ENCODE peak calls at places on chromosomes 7 and 10, in five cellular contexts. Z is left lung; W is CD4-positive, alpha-beta T cell; B is RWPE1; G is heart right ventricle. J is an unnamed sample.
A peak's percentile ranks its signal among the peaks of the same experiment; 100 is the strongest.

GRCh38 chr10:94027197-94027596 is 33.5 kb downstream of the PLCE1 start:
- DNase-seq in Z (no peak), W (no peak), B (no peak), G (no peak), J (no peak)

GRCh38 chr10:4982764-4983226 is 19.6 kb downstream of the AKR1C1 start:
- DNase-seq in Z (no peak), W (no peak), B (no peak), G (no peak), J (no peak)

GRCh38 chr7:43771128-43771527 is 12.6 kb downstream of the BLVRA start:
- DNase-seq in Z (no peak), W (no peak), B (no peak), G (no peak), J (no peak)

GRCh38 chr10:125375210-125375609 is 214.8 kb upstream of the CTBP2 start:
- DNase-seq in Z (no peak), W (no peak), B (peak; percentile 44), G (no peak), J (peak; percentile 2)

GRCh38 chr7:22640269-22640668 is 86.7 kb upstream of the IL6 start:
- DNase-seq in Z (no peak), W (no peak), B (no peak), G (no peak), J (no peak)

GRCh38 chr10:132065491-132066105 is at the start of gene JAKMIP3:
- DNase-seq in Z (peak; percentile 45), W (no peak), B (peak; percentile 84), G (peak; percentile 50), J (peak; percentile 40)

GRCh38 chr7:138396251-138397070 is 63.6 kb upstream of the TRIM24 start:
- DNase-seq in Z (peak; percentile 43), W (no peak), B (no peak), G (no peak), J (no peak)

GRCh38 chr10:101545898-101546297 is 42.2 kb downstream of the POLL start:
- DNase-seq in Z (no peak), W (no peak), B (no peak), G (no peak), J (no peak)

GRCh38 chr7:127674361-127674760 is 22.4 kb downstream of the SND1 start:
- DNase-seq in Z (no peak), W (no peak), B (no peak), G (no peak), J (no peak)

GRCh38 chr10:102918817-102919236 is 733 bp downstream of the CNNM2 start:
- DNase-seq in Z (peak; percentile 34), W (peak; percentile 19), B (peak; percentile 28), G (no peak), J (no peak)

GRCh38 chr7:149690688-149691446 is 82.5 kb downstream of the ZNF467 start:
- DNase-seq in Z (no peak), W (no peak), B (peak; percentile 27), G (peak; percentile 38), J (peak; percentile 52)

GRCh38 chr10:11913184-11913641 is 90.1 kb downstream of the PROSER2 start:
- DNase-seq in Z (no peak), W (no peak), B (no peak), G (no peak), J (no peak)

GRCh38 chr7:137731436-137731835 is 115.3 kb downstream of the DGKI start:
- DNase-seq in Z (no peak), W (no peak), B (no peak), G (no peak), J (no peak)

GRCh38 chr7:5755704-5756131 is 25.7 kb downstream of the RNF216 start:
- DNase-seq in Z (no peak), W (no peak), B (no peak), G (no peak), J (no peak)

GRCh38 chr7:29434405-29434804 is 129.2 kb upstream of the PRR15 start:
- DNase-seq in Z (no peak), W (no peak), B (no peak), G (no peak), J (no peak)

GRCh38 chr7:79451580-79451979 is 1.9 kb downstream of the MAGI2 start:
- DNase-seq in Z (no peak), W (no peak), B (peak; percentile 59), G (no peak), J (peak; percentile 85)

DNA sequence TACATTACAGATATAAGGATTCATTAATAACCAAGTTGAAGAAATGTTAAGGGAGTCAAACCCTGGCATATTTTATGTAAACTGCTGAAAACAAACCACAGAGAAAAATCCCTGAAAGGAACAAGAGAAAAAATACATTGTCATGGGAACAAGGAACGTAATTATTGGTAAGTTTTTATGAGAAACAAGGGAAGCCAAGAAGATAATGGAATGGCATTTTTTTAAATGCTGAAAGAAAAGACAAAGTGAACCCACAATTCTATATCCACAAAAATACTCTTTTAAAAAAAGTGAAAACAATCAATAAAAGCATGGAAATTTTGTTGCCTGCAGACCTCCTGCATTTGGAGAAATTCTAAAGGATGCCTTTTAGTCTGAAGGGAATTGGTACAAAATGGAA is 136.4 kb downstream of the CD36 start:
- DNase-seq in Z (no peak), W (no peak), B (no peak), G (no peak), J (no peak)
- H3K27ac ChIP-seq in Z (no peak overlapping the region), W (no peak overlapping the region), B (no peak overlapping the region), G (peak overlapping the region; percentile 59), J (peak overlapping the region; percentile 4)

GRCh38 chr10:113103131-113103830 is 153.2 kb downstream of the TCF7L2 start:
- DNase-seq in Z (no peak), W (no peak), B (no peak), G (no peak), J (no peak)

GRCh38 chr10:113097046-113097415 is 147.0 kb downstream of the TCF7L2 start:
- DNase-seq in Z (no peak), W (no peak), B (no peak), G (no peak), J (no peak)

GRCh38 chr10:113100299-113100680 is 150.2 kb downstream of the TCF7L2 start:
- DNase-seq in Z (no peak), W (no peak), B (no peak), G (no peak), J (no peak)

GRCh38 chr10:113096111-113097045 is 146.3 kb downstream of the TCF7L2 start:
- DNase-seq in Z (no peak), W (no peak), B (no peak), G (no peak), J (no peak)

GRCh38 chr10:113099431-113100298 is 149.6 kb downstream of the TCF7L2 start:
- DNase-seq in Z (no peak), W (no peak), B (peak; percentile 82), G (no peak), J (no peak)
- H3K27ac ChIP-seq in Z (no peak overlapping the region), W (no peak overlapping the region), B (peak overlapping the region; percentile 93), G (no peak overlapping the region), J (peak overlapping the region; percentile 51)

DNA sequence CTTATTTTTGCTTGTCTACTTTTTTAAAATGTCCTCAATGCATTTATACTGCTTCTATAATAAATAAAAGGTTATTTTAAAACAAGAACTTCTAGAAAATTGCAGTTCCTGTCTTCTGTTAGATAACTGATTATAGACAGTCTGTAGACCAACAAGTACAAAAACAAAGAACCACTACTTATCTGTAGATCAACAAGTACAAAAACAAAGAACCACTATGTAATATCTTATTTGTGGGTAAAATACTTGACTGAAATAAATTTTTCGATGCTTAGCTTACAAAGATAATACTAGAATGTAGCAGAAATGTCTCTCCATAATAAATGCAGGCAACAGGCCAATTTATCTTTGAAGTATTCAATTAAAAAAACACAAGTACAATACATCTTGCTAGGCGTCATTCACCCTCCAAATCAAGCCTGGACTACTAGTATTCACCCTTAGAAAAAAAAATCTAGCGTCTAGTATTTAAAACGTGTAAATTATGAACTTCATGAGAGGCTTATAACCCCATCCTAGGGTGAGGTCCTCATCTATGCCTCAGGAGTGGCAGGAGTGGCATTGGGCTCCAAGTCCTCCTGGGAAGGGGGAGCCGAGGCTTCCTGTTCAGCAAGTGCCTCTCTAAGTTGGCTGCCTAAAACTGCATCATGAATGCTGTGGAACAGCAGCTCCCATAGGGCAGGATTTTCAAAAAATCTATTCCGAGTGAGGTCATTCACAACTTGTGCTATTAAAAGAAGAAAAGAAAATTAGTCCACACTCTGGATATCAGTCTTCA is 26.6 kb downstream of the PSMC2 start:
- DNase-seq in Z (no peak), W (no peak), B (no peak), G (no peak), J (no peak)
- H3K27ac ChIP-seq in Z (no peak overlapping the region), W (no peak overlapping the region), B (no peak overlapping the region), G (no peak overlapping the region), J (no peak overlapping the region)

GRCh38 chr10:517872-518475 is 171.5 kb downstream of the DIP2C start:
- DNase-seq in Z (no peak), W (no peak), B (no peak), G (no peak), J (no peak)
- H3K27ac ChIP-seq in Z (no peak overlapping the region), W (no peak overlapping the region), B (no peak overlapping the region), G (no peak overlapping the region), J (no peak overlapping the region)

GRCh38 chr10:84522612-84523462 is 194.4 kb downstream of the CCSER2 start:
- DNase-seq in Z (no peak), W (no peak), B (no peak), G (no peak), J (no peak)
- H3K27ac ChIP-seq in Z (no peak overlapping the region), W (no peak overlapping the region), B (no peak overlapping the region), G (no peak overlapping the region), J (no peak overlapping the region)

GRCh38 chr10:121514141-121514865 is 83.9 kb downstream of the FGFR2 start:
- DNase-seq in Z (no peak), W (no peak), B (no peak), G (no peak), J (no peak)

GRCh38 chr10:121511943-121512342 is 86.3 kb downstream of the FGFR2 start:
- DNase-seq in Z (no peak), W (no peak), B (peak; percentile 39), G (no peak), J (no peak)

GRCh38 chr10:121510201-121510771 is 88.0 kb downstream of the FGFR2 start:
- DNase-seq in Z (no peak), W (no peak), B (peak; percentile 68), G (no peak), J (no peak)

DNA sequence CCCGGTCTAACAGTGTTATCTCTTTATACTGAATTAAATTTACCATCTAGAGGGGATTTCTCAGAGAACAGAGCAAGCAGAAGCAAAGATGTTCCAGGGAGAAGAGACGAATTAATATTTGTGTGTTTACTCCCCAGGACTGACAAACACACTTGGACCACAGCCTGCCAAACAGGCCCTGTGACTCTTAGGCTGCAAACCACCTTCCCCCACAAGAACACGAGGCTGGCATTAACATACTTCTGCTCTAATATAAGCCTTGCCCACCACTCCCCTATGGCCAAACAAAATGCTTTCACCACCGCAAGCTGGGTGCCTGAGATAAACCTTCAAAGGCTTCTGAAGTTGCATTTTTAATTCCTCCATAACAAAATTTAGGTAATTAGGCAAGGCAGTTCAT is 88.5 kb downstream of the FGFR2 start:
- DNase-seq in Z (no peak), W (no peak), B (no peak), G (no peak), J (no peak)
- H3K27ac ChIP-seq in Z (no peak overlapping the region), W (no peak overlapping the region), B (no peak overlapping the region), G (no peak overlapping the region), J (no peak overlapping the region)

GRCh38 chr10:116692225-116692624 is 50.1 kb downstream of the HSPA12A start:
- DNase-seq in Z (no peak), W (no peak), B (no peak), G (no peak), J (no peak)

GRCh38 chr10:116691079-116691398 is 51.3 kb downstream of the HSPA12A start:
- DNase-seq in Z (no peak), W (no peak), B (no peak), G (peak; percentile 24), J (no peak)

GRCh38 chr10:116690356-116691078 is 51.8 kb downstream of the HSPA12A start:
- DNase-seq in Z (no peak), W (no peak), B (no peak), G (peak; percentile 58), J (no peak)

GRCh38 chr10:116689744-116690143 is 52.6 kb downstream of the HSPA12A start:
- DNase-seq in Z (no peak), W (no peak), B (no peak), G (no peak), J (no peak)

GRCh38 chr10:116691544-116692126 is 50.7 kb downstream of the HSPA12A start:
- DNase-seq in Z (no peak), W (no peak), B (no peak), G (peak; percentile 29), J (no peak)
- H3K27ac ChIP-seq in Z (no peak overlapping the region), W (no peak overlapping the region), B (no peak overlapping the region), G (peak overlapping the region; percentile 5), J (no peak overlapping the region)

J was measured in epithelial cell of prostate.